ENCODE peak calls at places on chromosomes 1 and 21, in six cellular contexts. One of them, this sample, is unnamed.

GRCh38 chr1:247681288-247681897 is 1.9 kb upstream of the OR13G1 start:
- DNase-seq in IMR-90: peak
- DNase-seq in GM12878: no peak
- DNase-seq in SK-N-SH: peak
- DNase-seq in K562: peak
- DNase-seq in HepG2: peak
- DNase-seq in this sample: peak

GRCh38 chr1:206921772-206922265 is at the start of gene FCMR:
- DNase-seq in IMR-90: no peak
- DNase-seq in GM12878: peak
- DNase-seq in SK-N-SH: no peak
- DNase-seq in K562: no peak
- DNase-seq in HepG2: peak
- DNase-seq in this sample: no peak

GRCh38 chr1:11528636-11529121 is 49.7 kb downstream of the DISP3 start:
- DNase-seq in IMR-90: no peak
- DNase-seq in GM12878: no peak
- DNase-seq in SK-N-SH: no peak
- DNase-seq in K562: no peak
- DNase-seq in HepG2: no peak
- DNase-seq in this sample: no peak

GRCh38 chr1:7223334-7224080 is 438.3 kb downstream of the CAMTA1 start:
- DNase-seq in IMR-90: peak
- DNase-seq in GM12878: no peak
- DNase-seq in SK-N-SH: no peak
- DNase-seq in K562: no peak
- DNase-seq in HepG2: no peak
- DNase-seq in this sample: peak

GRCh38 chr1:79128726-79129125 is 122.2 kb upstream of the ADGRL4 start:
- DNase-seq in IMR-90: peak
- DNase-seq in GM12878: no peak
- DNase-seq in SK-N-SH: peak
- DNase-seq in K562: no peak
- DNase-seq in HepG2: no peak
- DNase-seq in this sample: peak

GRCh38 chr1:153220606-153221303 is 3.4 kb downstream of the PRR9 start:
- DNase-seq in IMR-90: no peak
- DNase-seq in GM12878: no peak
- DNase-seq in SK-N-SH: no peak
- DNase-seq in K562: no peak
- DNase-seq in HepG2: peak
- DNase-seq in this sample: no peak

GRCh38 chr1:93844262-93845045 is 34.6 kb downstream of the DNTTIP2 start:
- DNase-seq in IMR-90: peak
- DNase-seq in GM12878: peak
- DNase-seq in SK-N-SH: peak
- DNase-seq in K562: peak
- DNase-seq in HepG2: peak
- DNase-seq in this sample: peak

GRCh38 chr1:53197301-53198205 is 929 bp downstream of the CPT2 start:
- DNase-seq in IMR-90: no peak
- DNase-seq in GM12878: no peak
- DNase-seq in SK-N-SH: peak
- DNase-seq in K562: peak
- DNase-seq in HepG2: no peak
- DNase-seq in this sample: no peak

GRCh38 chr1:46506470-46507219 is 17.0 kb downstream of the DMBX1 start:
- DNase-seq in IMR-90: no peak
- DNase-seq in GM12878: no peak
- DNase-seq in SK-N-SH: no peak
- DNase-seq in K562: peak
- DNase-seq in HepG2: no peak
- DNase-seq in this sample: no peak

GRCh38 chr21:45415943-45416611 is 11.1 kb downstream of the COL18A1 start:
- DNase-seq in IMR-90: no peak
- DNase-seq in GM12878: no peak
- DNase-seq in SK-N-SH: no peak
- DNase-seq in K562: no peak
- DNase-seq in HepG2: no peak
- DNase-seq in this sample: no peak

DNA sequence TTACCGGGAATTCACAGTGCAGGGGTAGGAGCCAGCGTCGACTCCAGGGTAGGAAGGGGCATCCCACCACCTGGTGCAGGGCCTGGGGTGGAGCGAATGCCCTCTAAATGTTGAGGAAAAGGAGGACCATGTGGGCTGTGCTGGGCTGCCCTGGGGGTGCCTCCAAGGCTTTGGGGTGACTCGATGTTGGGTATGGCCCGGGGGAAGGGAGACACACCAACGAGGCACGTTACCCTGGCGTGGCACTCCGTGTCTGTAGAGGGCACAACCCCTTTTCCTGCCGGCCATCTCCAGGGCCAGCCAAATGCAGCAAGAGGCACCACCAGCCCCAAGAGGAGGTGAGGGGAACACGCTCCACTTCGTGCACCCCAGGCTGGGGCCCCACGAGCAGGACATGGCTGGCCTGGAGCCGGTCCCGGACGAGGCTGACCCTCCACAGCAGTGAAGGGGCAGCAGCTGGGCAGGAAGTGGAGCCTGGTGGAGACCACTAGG is 11.2 kb downstream of the ACTRT2 start:
- DNase-seq in IMR-90: no peak
- DNase-seq in GM12878: no peak
- DNase-seq in SK-N-SH: no peak
- DNase-seq in K562: no peak
- DNase-seq in HepG2: no peak
- DNase-seq in this sample: no peak
- TF ChIP-seq SMC3 in IMR-90: no peak
- TF ChIP-seq SMC3 in GM12878: no peak
- TF ChIP-seq SMC3 in SK-N-SH: no peak
- TF ChIP-seq SMC3 in K562: no peak
- TF ChIP-seq SMC3 in HepG2: no peak
- TF ChIP-seq SMC3 in this sample: no peak

DNA sequence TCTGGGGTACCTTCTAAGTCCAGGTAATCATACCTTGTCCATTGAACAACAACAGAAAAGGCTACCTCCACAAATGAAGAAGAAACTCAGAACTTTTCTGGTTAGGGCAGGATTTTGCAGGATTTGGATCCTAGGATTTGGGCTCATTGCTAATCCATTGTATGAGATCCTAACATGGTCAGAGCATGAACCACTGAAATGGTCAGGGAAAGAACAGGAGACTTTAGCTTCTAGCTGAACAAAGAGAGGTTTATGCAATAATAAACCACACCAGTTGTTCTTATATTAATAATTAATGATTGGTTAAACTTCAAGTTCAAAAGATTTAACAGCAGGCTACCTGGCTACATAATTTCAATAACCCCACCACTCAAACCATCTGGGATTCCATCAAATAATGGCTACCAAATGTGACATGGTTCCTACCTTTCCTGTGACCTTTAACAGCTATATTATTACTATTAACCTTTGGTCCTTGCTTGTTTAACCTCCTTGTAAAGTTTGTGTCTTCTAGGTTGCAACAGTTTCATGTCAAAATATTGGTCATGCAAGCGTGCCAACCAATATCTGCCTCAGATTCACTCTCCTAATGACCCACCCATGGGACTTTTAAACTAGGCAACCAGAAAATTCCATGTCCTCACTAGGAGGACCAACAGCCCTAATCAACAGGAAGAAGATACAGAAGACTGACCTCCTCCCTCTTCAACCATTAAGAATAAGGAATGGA is 60.6 kb upstream of the USH2A start:
- DNase-seq in IMR-90: no peak
- DNase-seq in GM12878: no peak
- DNase-seq in SK-N-SH: no peak
- DNase-seq in K562: no peak
- DNase-seq in HepG2: no peak
- DNase-seq in this sample: no peak
- TF ChIP-seq SMC3 in IMR-90: no peak
- TF ChIP-seq SMC3 in GM12878: no peak
- TF ChIP-seq SMC3 in SK-N-SH: no peak
- TF ChIP-seq SMC3 in K562: no peak
- TF ChIP-seq SMC3 in HepG2: no peak
- TF ChIP-seq SMC3 in this sample: no peak

DNA sequence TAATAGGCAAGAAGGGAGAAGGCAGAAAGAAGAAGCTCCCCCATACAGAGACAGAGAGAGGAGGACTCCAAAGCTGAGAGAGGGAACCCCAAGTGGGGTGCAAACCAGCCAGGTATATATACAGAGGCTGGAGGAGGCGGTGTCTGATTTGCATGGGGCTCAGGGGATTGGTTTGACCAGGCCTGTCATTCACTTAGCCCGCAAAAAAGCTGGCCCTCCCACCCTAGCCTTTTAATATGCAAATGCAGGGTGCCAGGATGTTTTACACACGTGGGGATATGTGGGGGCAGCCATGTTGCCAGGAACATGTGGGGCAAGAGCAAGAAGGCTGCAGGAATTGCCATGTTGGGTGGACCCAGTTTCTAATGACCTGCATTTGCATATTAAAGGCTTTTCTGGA is 37.0 kb upstream of the TENT5B start:
- DNase-seq in IMR-90: no peak
- DNase-seq in GM12878: no peak
- DNase-seq in SK-N-SH: no peak
- DNase-seq in K562: no peak
- DNase-seq in HepG2: no peak
- DNase-seq in this sample: no peak
- TF ChIP-seq SMC3 in IMR-90: no peak
- TF ChIP-seq SMC3 in GM12878: no peak
- TF ChIP-seq SMC3 in SK-N-SH: no peak
- TF ChIP-seq SMC3 in K562: no peak
- TF ChIP-seq SMC3 in HepG2: no peak
- TF ChIP-seq SMC3 in this sample: no peak

DNA sequence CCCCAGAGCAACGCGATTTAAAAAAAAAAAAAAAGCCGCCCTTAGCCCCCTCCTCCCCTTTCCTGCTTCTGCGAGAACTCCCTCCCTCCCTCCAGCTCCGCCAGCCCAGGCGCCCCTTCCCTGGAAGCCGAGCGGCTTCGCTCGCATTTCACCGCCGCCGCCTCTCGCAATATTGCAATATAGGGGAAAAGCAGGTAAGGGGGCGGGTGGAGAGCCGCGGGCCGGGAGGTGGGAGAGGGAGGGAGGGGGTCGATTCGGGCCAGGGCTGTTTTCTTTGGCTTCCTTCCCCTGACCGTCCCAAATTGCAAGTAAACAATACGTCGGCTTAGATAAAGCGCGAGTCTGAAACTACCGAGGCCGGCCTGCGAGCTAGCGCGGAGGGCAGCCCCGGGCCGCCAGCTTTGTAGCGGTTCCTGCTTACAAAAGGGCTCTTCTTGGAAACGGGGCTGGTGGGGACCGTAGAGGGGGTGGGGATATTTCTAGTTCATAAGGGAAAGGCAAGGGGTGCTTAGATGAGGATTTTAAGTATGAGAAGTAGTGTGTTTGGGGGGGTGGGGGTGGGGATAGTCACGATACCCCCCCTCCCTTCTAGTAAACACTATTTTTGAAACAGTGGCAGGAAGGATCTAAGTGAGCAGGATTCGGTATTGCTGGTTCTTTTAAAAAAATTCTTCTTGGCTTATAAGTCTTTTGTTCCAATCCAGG is 523 bp downstream of the LMO4 start:
- DNase-seq in IMR-90: peak
- DNase-seq in GM12878: no peak
- DNase-seq in SK-N-SH: peak
- DNase-seq in K562: peak
- DNase-seq in HepG2: peak
- DNase-seq in this sample: no peak
- TF ChIP-seq SMC3 in IMR-90: no peak
- TF ChIP-seq SMC3 in GM12878: no peak
- TF ChIP-seq SMC3 in SK-N-SH: no peak
- TF ChIP-seq SMC3 in K562: no peak
- TF ChIP-seq SMC3 in HepG2: no peak
- TF ChIP-seq SMC3 in this sample: peak

GRCh38 chr1:20823879-20824278 is 36.8 kb upstream of the HP1BP3 start:
- DNase-seq in IMR-90: no peak
- DNase-seq in GM12878: no peak
- DNase-seq in SK-N-SH: no peak
- DNase-seq in K562: no peak
- DNase-seq in HepG2: no peak
- DNase-seq in this sample: no peak

GRCh38 chr1:20814472-20814871 is 27.4 kb upstream of the HP1BP3 start:
- DNase-seq in IMR-90: no peak
- DNase-seq in GM12878: no peak
- DNase-seq in SK-N-SH: no peak
- DNase-seq in K562: no peak
- DNase-seq in HepG2: no peak
- DNase-seq in this sample: no peak

GRCh38 chr1:20819818-20820217 is 32.7 kb upstream of the HP1BP3 start:
- DNase-seq in IMR-90: no peak
- DNase-seq in GM12878: no peak
- DNase-seq in SK-N-SH: no peak
- DNase-seq in K562: no peak
- DNase-seq in HepG2: no peak
- DNase-seq in this sample: no peak
- TF ChIP-seq SMC3 in IMR-90: no peak
- TF ChIP-seq SMC3 in GM12878: no peak
- TF ChIP-seq SMC3 in SK-N-SH: no peak
- TF ChIP-seq SMC3 in K562: no peak
- TF ChIP-seq SMC3 in HepG2: no peak
- TF ChIP-seq SMC3 in this sample: no peak

GRCh38 chr1:89942825-89943658 is 51.9 kb upstream of the ZNF326 start:
- DNase-seq in IMR-90: peak
- DNase-seq in GM12878: no peak
- DNase-seq in SK-N-SH: peak
- DNase-seq in K562: no peak
- DNase-seq in HepG2: peak
- DNase-seq in this sample: peak

GRCh38 chr1:89945852-89946476 is 48.9 kb upstream of the ZNF326 start:
- DNase-seq in IMR-90: peak
- DNase-seq in GM12878: peak
- DNase-seq in SK-N-SH: no peak
- DNase-seq in K562: no peak
- DNase-seq in HepG2: no peak
- DNase-seq in this sample: no peak

GRCh38 chr1:89948726-89949345 is 46.1 kb upstream of the ZNF326 start:
- DNase-seq in IMR-90: no peak
- DNase-seq in GM12878: no peak
- DNase-seq in SK-N-SH: no peak
- DNase-seq in K562: no peak
- DNase-seq in HepG2: no peak
- DNase-seq in this sample: no peak

GRCh38 chr1:89943846-89944781 is 50.8 kb upstream of the ZNF326 start:
- DNase-seq in IMR-90: peak
- DNase-seq in GM12878: no peak
- DNase-seq in SK-N-SH: no peak
- DNase-seq in K562: no peak
- DNase-seq in HepG2: no peak
- DNase-seq in this sample: no peak

GRCh38 chr1:89946532-89946931 is 48.4 kb upstream of the ZNF326 start:
- DNase-seq in IMR-90: peak
- DNase-seq in GM12878: no peak
- DNase-seq in SK-N-SH: no peak
- DNase-seq in K562: no peak
- DNase-seq in HepG2: no peak
- DNase-seq in this sample: no peak
- TF ChIP-seq SMC3 in IMR-90: no peak
- TF ChIP-seq SMC3 in GM12878: no peak
- TF ChIP-seq SMC3 in SK-N-SH: no peak
- TF ChIP-seq SMC3 in K562: no peak
- TF ChIP-seq SMC3 in HepG2: no peak
- TF ChIP-seq SMC3 in this sample: no peak

GRCh38 chr1:226310123-226310540 is 1.2 kb upstream of the LIN9 start:
- DNase-seq in IMR-90: no peak
- DNase-seq in GM12878: no peak
- DNase-seq in SK-N-SH: no peak
- DNase-seq in K562: no peak
- DNase-seq in HepG2: peak
- DNase-seq in this sample: no peak
- TF ChIP-seq SMC3 in IMR-90: no peak
- TF ChIP-seq SMC3 in GM12878: no peak
- TF ChIP-seq SMC3 in SK-N-SH: no peak
- TF ChIP-seq SMC3 in K562: no peak
- TF ChIP-seq SMC3 in HepG2: no peak
- TF ChIP-seq SMC3 in this sample: no peak